ENCODE peak calls at places on chromosome 1, in five cellular contexts. E is H1; F is ovary; G is H9; I is CD8-positive, alpha-beta memory T cell. J is an unnamed sample.

GRCh38 chr1:157566484-157567300 is 14.4 kb upstream of the FCRL5 start:
- DNase-seq in F (no peak), G (no peak), I (no peak), E (no peak), J (peak; percentile 52)

GRCh38 chr1:235021321-235021720 is 107.3 kb downstream of the TOMM20 start:
- DNase-seq in F (no peak), I (no peak), E (no peak), G (no peak), J (no peak)

GRCh38 chr1:54998677-54999076 is at the start of gene BSND:
- DNase-seq in I (no peak), G (no peak), F (no peak), E (no peak), J (no peak)

GRCh38 chr1:189619682-189620332 is 857.9 kb downstream of the BRINP3 start:
- DNase-seq in E (no peak), I (no peak), G (no peak), F (no peak), J (no peak)

GRCh38 chr1:115874929-115875328 is 34.0 kb upstream of the NHLH2 start:
- DNase-seq in I (no peak), E (no peak), G (no peak), F (no peak), J (no peak)

GRCh38 chr1:22373252-22373651 is 78.4 kb upstream of the ZBTB40 start:
- DNase-seq in F (no peak), I (no peak), G (no peak), E (no peak), J (no peak)

GRCh38 chr1:27572019-27572678 is 31.8 kb downstream of the AHDC1 start:
- DNase-seq in F (no peak), E (no peak), G (no peak), I (no peak), J (no peak)

GRCh38 chr1:36492491-36492890 is 9.8 kb upstream of the CSF3R start:
- DNase-seq in F (no peak), E (no peak), I (no peak), G (no peak), J (no peak)

GRCh38 chr1:236524142-236524891 is 535 bp downstream of the LGALS8 start:
- DNase-seq in F (no peak), G (peak; percentile 66), I (peak; percentile 34), E (peak; percentile 67), J (peak; percentile 43)

GRCh38 chr1:216024546-216024945 is 398.7 kb downstream of the USH2A start:
- DNase-seq in I (no peak), E (no peak), G (no peak), F (no peak), J (no peak)

GRCh38 chr1:104830534-104830933 is 1080.8 kb downstream of the AMY1C start:
- DNase-seq in F (no peak), I (no peak), E (no peak), G (no peak), J (no peak)

DNA sequence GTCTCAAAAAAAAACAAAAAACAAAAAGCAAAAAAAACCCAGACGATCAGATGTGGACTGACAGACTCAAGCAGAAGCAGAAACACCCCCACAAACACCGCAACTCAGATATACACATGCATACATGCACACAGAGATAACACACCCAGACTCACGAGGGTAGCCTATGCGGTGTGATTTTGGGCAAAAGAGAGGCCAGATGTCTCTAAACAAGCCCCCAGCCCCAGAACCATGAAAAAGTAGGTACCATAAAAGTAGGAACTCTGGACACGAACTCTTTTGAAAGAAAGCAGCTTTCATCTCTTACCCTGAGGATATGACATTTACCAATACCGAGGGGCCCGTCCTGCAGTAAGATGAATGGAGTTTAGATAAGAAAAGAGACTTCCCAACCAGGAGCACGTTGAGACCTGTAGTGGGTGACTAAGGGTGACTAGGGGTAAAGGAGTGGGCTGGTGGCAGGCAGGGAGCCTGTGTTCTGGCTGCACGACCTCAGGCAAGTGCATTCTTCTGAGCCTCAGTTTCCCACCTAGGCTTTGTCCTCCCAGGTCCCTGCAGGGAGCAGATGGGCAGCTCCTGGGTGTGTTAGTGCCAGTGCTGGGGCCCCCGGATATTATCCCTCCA is 1.5 kb upstream of the TINAGL1 start:
- DNase-seq in G (no peak), I (no peak), E (peak; percentile 19), F (no peak), J (no peak)
- H3K4me1 ChIP-seq in G (peaks cover 5% of the 10 kb centered on the region), I (no peaks in the 10 kb centered on the region), E (peaks cover 19% of the 10 kb centered on the region), F (peaks cover 21% of the 10 kb centered on the region), J (peaks cover 32% of the 10 kb centered on the region)

GRCh38 chr1:11804666-11805453 is 904 bp downstream of the MTHFR start:
- DNase-seq in E (peak; percentile 55), F (peak; percentile 84), G (no peak), I (no peak), J (no peak)
- H3K4me1 ChIP-seq in E (peaks cover 17% of the 10 kb centered on the region), F (peaks cover 4% of the 10 kb centered on the region), G (peaks cover 3% of the 10 kb centered on the region), I (peaks cover 52% of the 10 kb centered on the region), J (peaks cover 9% of the 10 kb centered on the region)

GRCh38 chr1:91610829-91611228 is 110.2 kb downstream of the CDC7 start:
- DNase-seq in G (no peak), E (no peak), F (no peak), I (no peak), J (no peak)
- H3K4me1 ChIP-seq in G (no peaks in the 10 kb centered on the region), E (peaks cover 1% of the 10 kb centered on the region), F (peaks cover 6% of the 10 kb centered on the region), I (no peaks in the 10 kb centered on the region), J (peaks cover 4% of the 10 kb centered on the region)

DNA sequence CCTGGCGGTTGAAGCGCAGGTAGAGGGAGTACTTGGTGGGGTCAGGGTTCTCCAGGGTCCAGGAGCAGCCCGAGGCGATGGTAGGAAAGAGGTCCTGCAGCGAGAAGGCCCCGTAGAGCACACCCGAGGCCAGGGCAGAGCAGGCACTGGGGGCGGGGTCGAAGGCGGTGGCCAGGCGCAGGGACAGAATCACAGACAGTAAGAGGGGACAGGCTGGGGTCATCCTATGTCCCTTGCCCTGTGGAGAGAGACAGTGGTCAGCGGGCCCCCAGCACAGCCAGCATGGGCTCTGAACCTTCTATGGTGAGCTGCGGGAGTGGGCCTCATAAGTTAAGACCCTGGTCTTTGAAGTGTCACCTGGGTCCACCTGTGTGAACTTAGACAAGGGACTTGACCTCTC is 7.6 kb downstream of the ADGRB2 start:
- DNase-seq in G (no peak), F (no peak), I (no peak), E (no peak), J (no peak)
- H3K4me1 ChIP-seq in G (peaks cover 9% of the 10 kb centered on the region), F (peaks cover 8% of the 10 kb centered on the region), I (peaks cover 14% of the 10 kb centered on the region), E (peaks cover 27% of the 10 kb centered on the region), J (peaks cover 55% of the 10 kb centered on the region)

GRCh38 chr1:161020573-161021167 is at the start of gene F11R:
- DNase-seq in F (peak; percentile 38), G (peak; percentile 72), I (no peak), E (peak; percentile 79), J (peak; percentile 47)

GRCh38 chr1:161021168-161021958 is 411 bp upstream of the F11R start:
- DNase-seq in G (peak; percentile 100), I (peak; percentile 85), E (peak; percentile 93), F (peak; percentile 78), J (peak; percentile 97)

GRCh38 chr1:161019767-161020572 is 982 bp downstream of the F11R start:
- DNase-seq in G (no peak), F (no peak), E (no peak), I (no peak), J (no peak)

GRCh38 chr1:161018631-161018930 is 2.4 kb downstream of the F11R start:
- DNase-seq in F (no peak), I (no peak), E (no peak), G (no peak), J (no peak)

GRCh38 chr1:161017756-161018630 is 3.0 kb downstream of the F11R start:
- DNase-seq in G (no peak), F (no peak), I (no peak), E (no peak), J (no peak)
- H3K4me1 ChIP-seq in G (peaks cover 23% of the 10 kb centered on the region), F (peaks cover 7% of the 10 kb centered on the region), I (peaks cover 41% of the 10 kb centered on the region), E (peaks cover 17% of the 10 kb centered on the region), J (peaks cover 19% of the 10 kb centered on the region)

DNA sequence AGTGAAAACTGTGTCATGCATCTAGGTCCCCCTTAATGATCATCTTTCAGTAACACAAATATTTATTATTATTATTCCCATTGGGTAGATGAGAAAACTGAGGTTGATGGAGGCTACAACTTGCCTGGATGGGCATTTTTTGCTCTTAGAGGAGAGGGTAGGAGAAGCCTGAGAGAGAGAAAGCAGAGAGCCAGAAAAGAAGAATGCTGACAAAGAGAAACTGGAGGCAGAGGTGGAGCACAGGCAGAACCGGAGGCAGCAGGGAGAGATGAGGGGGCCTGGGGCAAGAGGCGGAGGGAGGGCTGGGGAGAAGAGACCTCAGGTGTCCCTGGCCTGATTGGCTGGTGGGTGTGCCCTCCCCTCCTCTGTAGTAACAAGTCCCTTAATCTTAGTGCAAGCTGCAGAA is 4.1 kb downstream of the BLACAT1 start:
- DNase-seq in I (no peak), E (peak; percentile 69), F (no peak), G (peak; percentile 94), J (peak; percentile 73)
- H3K4me1 ChIP-seq in I (peaks cover 16% of the 10 kb centered on the region), E (peaks cover 40% of the 10 kb centered on the region), F (peaks cover 3% of the 10 kb centered on the region), G (peaks cover 27% of the 10 kb centered on the region), J (peaks cover 33% of the 10 kb centered on the region)

DNA sequence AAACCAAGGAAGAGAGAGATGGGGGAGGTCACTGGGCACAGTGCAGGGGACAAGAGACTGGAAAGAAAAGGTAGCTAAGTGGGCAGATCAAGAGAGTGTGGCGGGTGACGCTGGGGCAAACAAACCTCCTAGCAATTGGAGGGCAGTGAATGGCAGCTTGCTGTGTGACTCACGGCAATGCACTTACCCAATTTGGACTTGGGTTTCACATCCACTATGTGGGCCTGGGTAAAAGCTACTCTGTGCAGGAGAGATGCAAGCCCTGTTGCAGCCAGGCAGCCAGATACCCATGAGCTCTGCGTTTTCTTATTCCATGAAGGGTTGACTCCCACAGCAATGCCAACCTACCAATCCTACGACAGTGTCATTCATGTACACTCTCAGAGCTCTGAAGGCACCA is 9.5 kb downstream of the PLXNA2 start:
- DNase-seq in E (no peak), I (no peak), F (no peak), G (no peak), J (no peak)
- H3K4me1 ChIP-seq in E (peaks cover 7% of the 10 kb centered on the region), I (peaks cover 10% of the 10 kb centered on the region), F (peaks cover 60% of the 10 kb centered on the region), G (peaks cover 9% of the 10 kb centered on the region), J (peaks cover 25% of the 10 kb centered on the region)